ENCODE peak calls at places on chromosomes 3 and 15, in nine cellular contexts. D, I, M, P, T, Y, J, O and H are unnamed samples.

GRCh38 chr15:81264072-81264857 is 59.7 kb downstream of the STARD5 start:
- DNase-seq in D (no peak), J (no peak), O (no peak), T (no peak), Y (no peak), I (no peak), P (no peak), M (no peak), H (no peak)

GRCh38 chr15:28912422-28912821 is 26.6 kb downstream of the APBA2 start:
- DNase-seq in J (no peak), O (no peak), M (no peak), T (no peak), I (no peak), P (no peak), D (no peak), Y (peak), H (no peak)

GRCh38 chr15:70799667-70800450 is 36.5 kb upstream of the UACA start:
- DNase-seq in P (no peak), T (no peak), M (peak), O (no peak), D (no peak), Y (no peak), I (peak), J (no peak), H (no peak)

GRCh38 chr3:52983336-52983807 is 62.5 kb downstream of the SFMBT1 start:
- DNase-seq in J (peak), T (no peak), D (peak), Y (peak), O (peak), I (no peak), M (no peak), P (no peak), H (no peak)

GRCh38 chr3:197082871-197083270 is 53.3 kb upstream of the MELTF start:
- DNase-seq in T (no peak), P (no peak), O (no peak), I (no peak), M (no peak), Y (no peak), J (no peak), D (no peak), H (no peak)

GRCh38 chr15:63970723-63971426 is 75.4 kb downstream of the DAPK2 start:
- DNase-seq in P (no peak), M (no peak), O (peak), Y (peak), D (no peak), I (no peak), J (no peak), T (no peak), H (no peak)

GRCh38 chr15:80159811-80160569 is 7.2 kb downstream of the FAH start:
- DNase-seq in Y (peak), P (no peak), I (peak), D (no peak), T (no peak), O (no peak), M (no peak), J (no peak), H (peak)

GRCh38 chr3:177770821-177771220 is 573.5 kb upstream of the TBL1XR1 start:
- DNase-seq in M (no peak), I (no peak), J (no peak), D (no peak), T (no peak), P (no peak), Y (no peak), O (no peak), H (no peak)

GRCh38 chr15:100515758-100516157 is 13.0 kb downstream of the CERS3 start:
- DNase-seq in I (peak), D (no peak), T (no peak), P (no peak), O (no peak), J (no peak), M (no peak), Y (no peak), H (no peak)

GRCh38 chr15:100893964-100894295 is 14.3 kb downstream of the ALDH1A3 start:
- DNase-seq in T (peak), I (no peak), J (no peak), D (no peak), M (no peak), Y (no peak), P (no peak), O (no peak), H (no peak)

GRCh38 chr3:27827041-27827440 is 104.9 kb upstream of the EOMES start:
- DNase-seq in Y (no peak), D (no peak), P (no peak), I (no peak), T (no peak), J (no peak), O (no peak), M (no peak), H (no peak)

GRCh38 chr3:133487920-133488540 is 85.5 kb upstream of the CDV3 start:
- DNase-seq in J (peak), M (no peak), P (no peak), I (peak), T (no peak), Y (no peak), D (peak), O (no peak), H (no peak)

GRCh38 chr3:112656045-112656444 is 15.1 kb upstream of the CCDC80 start:
- DNase-seq in O (no peak), J (no peak), P (no peak), T (no peak), M (no peak), Y (no peak), I (no peak), D (no peak), H (no peak)

GRCh38 chr15:70013647-70014310 is 83.9 kb downstream of the TLE3 start:
- DNase-seq in I (no peak), T (no peak), M (no peak), D (no peak), P (peak), J (no peak), Y (no peak), O (no peak), H (no peak)

GRCh38 chr3:34022147-34022546 is 223.7 kb downstream of the PDCD6IP start:
- DNase-seq in D (no peak), M (no peak), P (no peak), I (no peak), J (no peak), O (no peak), T (no peak), Y (no peak), H (no peak)

GRCh38 chr3:73656241-73656890 is 31.6 kb upstream of the PDZRN3 start:
- DNase-seq in D (no peak), Y (no peak), J (no peak), I (no peak), P (no peak), O (no peak), M (no peak), T (no peak), H (no peak)

GRCh38 chr3:100880845-100881244 is 112.4 kb downstream of the ABI3BP start:
- DNase-seq in O (no peak), Y (no peak), I (no peak), P (no peak), J (no peak), D (no peak), M (no peak), T (no peak), H (no peak)

GRCh38 chr3:185042357-185042756 is 110.5 kb downstream of the C3orf70 start:
- DNase-seq in D (no peak), I (no peak), J (no peak), T (no peak), P (no peak), M (no peak), Y (no peak), O (no peak), H (no peak)

GRCh38 chr15:25710184-25710583 is 152.9 kb downstream of the ATP10A start:
- DNase-seq in O (peak), I (peak), P (no peak), Y (peak), D (no peak), J (peak), T (peak), M (no peak), H (peak)

GRCh38 chr3:161100994-161101393 is 4.2 kb downstream of the B3GALNT1 start:
- DNase-seq in M (no peak), D (no peak), J (no peak), Y (no peak), P (no peak), T (no peak), I (no peak), O (no peak), H (no peak)

GRCh38 chr3:116005404-116005803 is 382.1 kb downstream of the GAP43 start:
- DNase-seq in Y (no peak), J (no peak), T (no peak), P (no peak), M (peak), D (no peak), O (no peak), I (peak), H (no peak)

GRCh38 chr15:69035918-69036258 is 21.4 kb downstream of the NOX5 start:
- DNase-seq in T (no peak), M (no peak), I (no peak), J (no peak), D (no peak), P (no peak), O (no peak), Y (no peak), H (no peak)